ENCODE peak calls at places on chromosomes 2 and 18, in six cellular contexts. W, B, C, J, M and F are unnamed samples.

GRCh38 chr2:242056785-242057184 is 187.3 kb downstream of the RTP5 start:
- DNase-seq in C (no peak), W (no peak), J (no peak), B (no peak), M (no peak), F (no peak)

GRCh38 chr2:110829413-110830146 is 97.2 kb downstream of the ACOXL start:
- DNase-seq in B (no peak), C (no peak), M (no peak), J (no peak), W (no peak), F (no peak)

GRCh38 chr2:12008425-12009061 is 262.1 kb downstream of the LPIN1 start:
- DNase-seq in B (peak; percentile 64), C (no peak), W (no peak), M (no peak), J (peak; percentile 56), F (no peak)

GRCh38 chr2:146161256-146161882 is 1641.5 kb upstream of the ZEB2 start:
- DNase-seq in J (no peak), M (no peak), C (no peak), B (no peak), W (no peak), F (no peak)

GRCh38 chr2:120772261-120772660 is 36.6 kb downstream of the GLI2 start:
- DNase-seq in W (no peak), M (no peak), B (no peak), J (peak; percentile 88), C (no peak), F (no peak)

GRCh38 chr2:232120911-232121310 is 159.4 kb downstream of the DIS3L2 start:
- DNase-seq in B (no peak), J (no peak), M (no peak), C (no peak), W (no peak), F (no peak)

GRCh38 chr2:237465515-237466227 is 21.4 kb upstream of the MLPH start:
- DNase-seq in B (peak; percentile 99), J (peak; percentile 97), M (no peak), C (no peak), W (peak; percentile 78), F (no peak)

GRCh38 chr2:42926438-42927333 is 134.3 kb upstream of the HAAO start:
- DNase-seq in C (no peak), W (peak; percentile 26), M (no peak), B (no peak), J (no peak), F (no peak)

GRCh38 chr2:23656597-23656973 is 270.3 kb downstream of the ATAD2B start:
- DNase-seq in B (no peak), W (peak; percentile 47), J (no peak), M (no peak), C (no peak), F (no peak)

GRCh38 chr18:565562-566061 is 14.6 kb upstream of the CETN1 start:
- DNase-seq in W (no peak), C (no peak), B (no peak), M (no peak), J (no peak), F (no peak)

GRCh38 chr2:69163109-69163508 is 150.1 kb downstream of the ANTXR1 start:
- DNase-seq in B (peak; percentile 88), J (peak; percentile 97), M (peak; percentile 92), W (peak; percentile 76), C (no peak), F (no peak)

GRCh38 chr2:148814853-148815419 is 60.1 kb upstream of the KIF5C start:
- DNase-seq in J (no peak), M (no peak), B (peak; percentile 29), C (no peak), W (no peak), F (no peak)

GRCh38 chr2:85723707-85724360 is 29.7 kb downstream of the GNLY start:
- DNase-seq in M (no peak), J (no peak), B (peak; percentile 50), W (peak; percentile 54), C (no peak), F (no peak)

GRCh38 chr2:180463608-180464007 is 456.5 kb upstream of the CWC22 start:
- DNase-seq in W (no peak), B (no peak), J (no peak), M (no peak), C (no peak), F (no peak)

GRCh38 chr18:8468911-8469310 is 140.3 kb upstream of the RAB12 start:
- DNase-seq in J (no peak), C (no peak), W (no peak), B (peak; percentile 23), M (no peak), F (peak; percentile 32)

GRCh38 chr2:240723851-240724250 is 32.2 kb downstream of the AQP12A start:
- DNase-seq in J (no peak), M (no peak), B (no peak), W (no peak), C (no peak), F (no peak)

GRCh38 chr2:240726876-240727275 is 35.2 kb downstream of the AQP12A start:
- DNase-seq in M (no peak), W (no peak), C (no peak), B (no peak), J (no peak), F (no peak)

GRCh38 chr2:240724431-240724830 is 32.8 kb downstream of the AQP12A start:
- DNase-seq in B (no peak), J (no peak), M (no peak), W (no peak), C (no peak), F (no peak)

GRCh38 chr2:240727439-240727838 is 35.8 kb downstream of the AQP12A start:
- DNase-seq in W (no peak), M (no peak), C (no peak), B (no peak), J (no peak), F (no peak)

GRCh38 chr2:240725266-240726060 is 33.8 kb downstream of the AQP12A start:
- DNase-seq in B (no peak), J (no peak), C (no peak), W (no peak), M (no peak), F (no peak)
- H3K36me3 ChIP-seq in B (no peaks in the 10 kb centered on the region), J (no peaks in the 10 kb centered on the region), C (peaks cover 44% of the 10 kb centered on the region), W (no peaks in the 10 kb centered on the region), M (peaks cover 2% of the 10 kb centered on the region), F (peaks cover 42% of the 10 kb centered on the region)

GRCh38 chr18:25674183-25674582 is 322.2 kb upstream of the ZNF521 start:
- DNase-seq in B (no peak), M (no peak), J (no peak), W (no peak), C (no peak), F (no peak)

GRCh38 chr18:25669741-25670140 is 317.8 kb upstream of the ZNF521 start:
- DNase-seq in W (no peak), B (no peak), M (peak; percentile 37), J (no peak), C (no peak), F (no peak)

GRCh38 chr18:25678226-25678625 is 326.3 kb upstream of the ZNF521 start:
- DNase-seq in M (no peak), W (no peak), C (no peak), B (no peak), J (no peak), F (no peak)

GRCh38 chr18:25672490-25672889 is 320.5 kb upstream of the ZNF521 start:
- DNase-seq in W (no peak), C (no peak), B (no peak), J (no peak), M (peak; percentile 71), F (peak; percentile 33)

DNA sequence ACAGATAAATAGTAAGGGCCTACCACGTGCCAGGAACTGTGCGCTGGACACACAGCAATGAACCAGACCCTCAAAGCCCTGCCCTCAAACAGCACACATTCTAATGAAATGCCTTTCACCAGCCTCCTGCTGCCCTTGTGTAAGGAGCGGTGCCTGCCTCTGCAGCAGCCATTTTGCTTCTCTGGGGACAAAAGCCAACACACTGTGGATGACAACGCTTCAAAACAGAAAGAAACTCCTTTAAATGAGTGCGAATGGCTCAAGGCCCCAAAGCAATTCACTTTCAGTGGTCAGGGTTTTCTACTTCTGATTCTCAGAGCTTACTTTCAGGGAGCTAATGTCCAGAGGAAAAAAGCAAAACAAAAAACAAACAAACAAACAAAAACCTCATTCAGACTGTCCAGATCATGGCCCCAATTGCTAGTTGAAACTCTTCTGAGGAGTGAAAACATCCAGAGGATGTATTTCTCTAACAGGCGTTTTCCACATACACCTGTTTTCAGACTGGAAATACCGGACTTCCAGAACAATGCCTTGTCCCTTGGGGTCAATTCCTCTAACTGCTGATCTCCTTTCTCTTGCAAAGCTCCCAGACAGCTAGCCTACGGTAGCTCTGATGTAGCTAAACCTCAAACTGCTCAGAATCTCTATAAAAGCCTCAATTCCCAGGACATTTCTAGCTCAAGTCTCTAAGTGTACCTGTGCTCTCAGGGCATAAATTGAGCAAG is 323.3 kb upstream of the ZNF521 start:
- DNase-seq in B (no peak), W (no peak), M (peak; percentile 46), C (no peak), J (no peak), F (peak; percentile 54)
- H2BK120ac ChIP-seq in B (no peak overlapping the region), W (peak overlapping the region; percentile 91), M (no peak overlapping the region), C (no peak overlapping the region), J (no peak overlapping the region), F (peak overlapping the region; percentile 85)

GRCh38 chr18:75160315-75160714 is 48.6 kb downstream of the PTGR3 start:
- DNase-seq in M (peak; percentile 10), J (no peak), C (no peak), B (no peak), W (no peak), F (no peak)

GRCh38 chr18:75157851-75158250 is 51.1 kb downstream of the PTGR3 start:
- DNase-seq in C (no peak), W (no peak), J (no peak), B (no peak), M (no peak), F (no peak)

GRCh38 chr18:75158465-75159237 is 50.3 kb downstream of the PTGR3 start:
- DNase-seq in M (no peak), C (no peak), J (no peak), B (no peak), W (no peak), F (no peak)

GRCh38 chr18:75157359-75157758 is 51.6 kb downstream of the PTGR3 start:
- DNase-seq in W (no peak), C (no peak), J (no peak), B (no peak), M (no peak), F (no peak)

GRCh38 chr18:75159238-75159518 is 49.8 kb downstream of the PTGR3 start:
- DNase-seq in M (no peak), C (no peak), B (no peak), J (no peak), W (no peak), F (no peak)
- H3K36me3 ChIP-seq in M (no peaks in the 10 kb centered on the region), C (no peaks in the 10 kb centered on the region), B (no peaks in the 10 kb centered on the region), J (no peaks in the 10 kb centered on the region), W (no peaks in the 10 kb centered on the region), F (no peaks in the 10 kb centered on the region)

DNA sequence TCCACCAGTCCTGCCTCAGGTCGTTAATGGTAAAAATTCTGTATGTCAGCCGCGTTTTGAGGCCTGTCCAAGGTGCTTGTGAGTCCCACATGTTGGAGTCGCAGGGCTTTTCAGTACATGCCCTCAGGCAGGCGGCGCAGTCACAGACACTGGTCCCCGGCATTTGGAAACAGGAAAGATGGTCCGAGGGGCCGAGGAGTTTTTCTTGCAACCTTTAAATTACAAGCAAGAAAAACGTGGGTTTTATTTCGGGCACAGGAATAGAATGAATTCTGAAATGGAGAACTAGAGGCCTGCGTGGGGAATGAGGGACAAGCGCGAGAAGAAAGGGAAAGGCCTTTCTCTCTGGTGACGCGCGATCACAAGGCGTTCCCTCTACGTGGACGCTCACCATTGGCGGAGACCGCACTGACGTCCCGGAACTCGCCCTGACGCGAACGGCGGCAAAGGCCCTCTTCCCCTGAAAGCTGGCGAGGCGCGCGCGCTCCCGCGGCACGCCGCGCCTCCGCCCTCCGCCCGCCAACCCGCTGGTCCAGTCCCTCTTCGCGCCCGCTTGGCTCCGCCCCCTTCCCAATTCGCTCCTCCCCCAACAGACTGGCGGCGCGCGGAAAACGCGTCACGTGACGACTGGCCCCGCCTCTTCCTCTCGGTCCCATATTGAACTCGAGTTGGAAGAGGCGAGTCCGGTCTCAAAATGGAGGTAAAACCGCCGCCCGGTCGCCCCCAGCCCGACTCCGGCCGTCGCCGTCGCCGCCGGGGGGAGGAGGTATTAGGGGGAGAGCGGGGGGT is at the start of gene HNRNPA3:
- DNase-seq in W (peak; percentile 99), M (peak; percentile 99), B (peak; percentile 99), J (peak; percentile 99), C (peak; percentile 99), F (peak; percentile 98)
- H2BK120ac ChIP-seq in W (peak within 1 kb of the TSS; percentile 98), M (peak within 1 kb of the TSS; percentile 83), B (peak within 1 kb of the TSS; percentile 66), J (peak within 1 kb of the TSS; percentile 86), C (no peak within 1 kb of the TSS), F (peak within 1 kb of the TSS; percentile 18)